ENCODE peak calls at places on chromosomes 11 and 22, in ten cellular contexts. One of them, this sample, is unnamed.

GRCh38 chr11:115496892-115497291 is 7.3 kb downstream of the CADM1 start:
- DNase-seq in mammary epithelial cell: no peak
- DNase-seq in EL: no peak
- DNase-seq in tibial nerve: no peak
- DNase-seq in islet precursor cell: no peak
- DNase-seq in lower leg skin: no peak
- DNase-seq in HCT116: no peak
- DNase-seq in putamen: peak
- DNase-seq in GM12891: no peak
- DNase-seq in NCI-H2029 treated with DMSO at 0.1 percent for 48 hours: no peak
- DNase-seq in this sample: no peak

GRCh38 chr22:38417252-38418060 is 37.5 kb downstream of the KCNJ4 start:
- DNase-seq in mammary epithelial cell: no peak
- DNase-seq in EL: no peak
- DNase-seq in tibial nerve: no peak
- DNase-seq in islet precursor cell: peak
- DNase-seq in lower leg skin: peak
- DNase-seq in HCT116: no peak
- DNase-seq in putamen: no peak
- DNase-seq in GM12891: no peak
- DNase-seq in NCI-H2029 treated with DMSO at 0.1 percent for 48 hours: no peak
- DNase-seq in this sample: no peak

GRCh38 chr11:121615506-121615905 is 162.7 kb upstream of the SORL1-AS1 start:
- DNase-seq in mammary epithelial cell: peak
- DNase-seq in EL: peak
- DNase-seq in tibial nerve: no peak
- DNase-seq in islet precursor cell: no peak
- DNase-seq in lower leg skin: no peak
- DNase-seq in HCT116: no peak
- DNase-seq in putamen: no peak
- DNase-seq in GM12891: no peak
- DNase-seq in NCI-H2029 treated with DMSO at 0.1 percent for 48 hours: no peak
- DNase-seq in this sample: no peak

GRCh38 chr11:113373306-113373705 is 14.3 kb upstream of the ANKK1 start:
- DNase-seq in mammary epithelial cell: peak
- DNase-seq in EL: peak
- DNase-seq in tibial nerve: no peak
- DNase-seq in islet precursor cell: no peak
- DNase-seq in lower leg skin: no peak
- DNase-seq in HCT116: no peak
- DNase-seq in putamen: no peak
- DNase-seq in GM12891: no peak
- DNase-seq in NCI-H2029 treated with DMSO at 0.1 percent for 48 hours: no peak
- DNase-seq in this sample: no peak

GRCh38 chr11:111001986-111002616 is 243.4 kb upstream of the POU2AF2 start:
- DNase-seq in mammary epithelial cell: peak
- DNase-seq in EL: peak
- DNase-seq in tibial nerve: peak
- DNase-seq in islet precursor cell: no peak
- DNase-seq in lower leg skin: no peak
- DNase-seq in HCT116: no peak
- DNase-seq in putamen: no peak
- DNase-seq in GM12891: no peak
- DNase-seq in NCI-H2029 treated with DMSO at 0.1 percent for 48 hours: no peak
- DNase-seq in this sample: no peak

GRCh38 chr11:19810852-19811251 is 98.2 kb downstream of the NAV2 start:
- DNase-seq in mammary epithelial cell: peak
- DNase-seq in EL: no peak
- DNase-seq in tibial nerve: no peak
- DNase-seq in islet precursor cell: no peak
- DNase-seq in lower leg skin: no peak
- DNase-seq in HCT116: no peak
- DNase-seq in putamen: no peak
- DNase-seq in GM12891: no peak
- DNase-seq in NCI-H2029 treated with DMSO at 0.1 percent for 48 hours: no peak
- DNase-seq in this sample: no peak

GRCh38 chr11:43933608-43934358 is 8.7 kb upstream of the C11orf96 start:
- DNase-seq in mammary epithelial cell: no peak
- DNase-seq in EL: no peak
- DNase-seq in tibial nerve: no peak
- DNase-seq in islet precursor cell: no peak
- DNase-seq in lower leg skin: peak
- DNase-seq in HCT116: no peak
- DNase-seq in putamen: peak
- DNase-seq in GM12891: no peak
- DNase-seq in NCI-H2029 treated with DMSO at 0.1 percent for 48 hours: no peak
- DNase-seq in this sample: no peak

GRCh38 chr22:47163876-47164513 is 401.5 kb downstream of the TBC1D22A start:
- DNase-seq in mammary epithelial cell: no peak
- DNase-seq in EL: no peak
- DNase-seq in tibial nerve: no peak
- DNase-seq in islet precursor cell: peak
- DNase-seq in lower leg skin: peak
- DNase-seq in HCT116: no peak
- DNase-seq in putamen: no peak
- DNase-seq in GM12891: no peak
- DNase-seq in NCI-H2029 treated with DMSO at 0.1 percent for 48 hours: no peak
- DNase-seq in this sample: no peak

GRCh38 chr22:46070722-46071450 is 79.4 kb upstream of the PPARA start:
- DNase-seq in mammary epithelial cell: peak
- DNase-seq in EL: peak
- DNase-seq in tibial nerve: no peak
- DNase-seq in islet precursor cell: no peak
- DNase-seq in lower leg skin: no peak
- DNase-seq in HCT116: no peak
- DNase-seq in putamen: peak
- DNase-seq in GM12891: no peak
- DNase-seq in NCI-H2029 treated with DMSO at 0.1 percent for 48 hours: no peak
- DNase-seq in this sample: no peak

GRCh38 chr11:102390667-102391449 is 43.8 kb downstream of the BIRC2 start:
- DNase-seq in mammary epithelial cell: peak
- DNase-seq in EL: peak
- DNase-seq in tibial nerve: peak
- DNase-seq in islet precursor cell: peak
- DNase-seq in lower leg skin: no peak
- DNase-seq in HCT116: peak
- DNase-seq in putamen: peak
- DNase-seq in GM12891: peak
- DNase-seq in NCI-H2029 treated with DMSO at 0.1 percent for 48 hours: peak
- DNase-seq in this sample: peak

GRCh38 chr11:62449451-62449851 is 30.6 kb downstream of the SCGB1A1 start:
- DNase-seq in mammary epithelial cell: peak
- DNase-seq in EL: no peak
- DNase-seq in tibial nerve: no peak
- DNase-seq in islet precursor cell: no peak
- DNase-seq in lower leg skin: no peak
- DNase-seq in HCT116: no peak
- DNase-seq in putamen: no peak
- DNase-seq in GM12891: no peak
- DNase-seq in NCI-H2029 treated with DMSO at 0.1 percent for 48 hours: peak
- DNase-seq in this sample: peak

GRCh38 chr22:42078469-42079318 is 806 bp upstream of the SMDT1 start:
- DNase-seq in mammary epithelial cell: no peak
- DNase-seq in EL: no peak
- DNase-seq in tibial nerve: peak
- DNase-seq in islet precursor cell: peak
- DNase-seq in lower leg skin: peak
- DNase-seq in HCT116: no peak
- DNase-seq in putamen: no peak
- DNase-seq in GM12891: no peak
- DNase-seq in NCI-H2029 treated with DMSO at 0.1 percent for 48 hours: no peak
- DNase-seq in this sample: peak

GRCh38 chr11:72828081-72828567 is 13.9 kb downstream of the ATG16L2 start:
- DNase-seq in mammary epithelial cell: no peak
- DNase-seq in EL: peak
- DNase-seq in tibial nerve: no peak
- DNase-seq in islet precursor cell: peak
- DNase-seq in lower leg skin: peak
- DNase-seq in HCT116: no peak
- DNase-seq in putamen: no peak
- DNase-seq in GM12891: no peak
- DNase-seq in NCI-H2029 treated with DMSO at 0.1 percent for 48 hours: no peak
- DNase-seq in this sample: no peak

GRCh38 chr11:64086263-64086938 is 50.7 kb downstream of the FLRT1 start:
- DNase-seq in mammary epithelial cell: no peak
- DNase-seq in EL: no peak
- DNase-seq in tibial nerve: peak
- DNase-seq in islet precursor cell: peak
- DNase-seq in lower leg skin: peak
- DNase-seq in HCT116: no peak
- DNase-seq in putamen: no peak
- DNase-seq in GM12891: no peak
- DNase-seq in NCI-H2029 treated with DMSO at 0.1 percent for 48 hours: no peak
- DNase-seq in this sample: no peak

GRCh38 chr11:74487875-74488274 is 5.6 kb downstream of the LIPT2 start:
- DNase-seq in mammary epithelial cell: no peak
- DNase-seq in EL: peak
- DNase-seq in tibial nerve: no peak
- DNase-seq in islet precursor cell: no peak
- DNase-seq in lower leg skin: no peak
- DNase-seq in HCT116: peak
- DNase-seq in putamen: no peak
- DNase-seq in GM12891: no peak
- DNase-seq in NCI-H2029 treated with DMSO at 0.1 percent for 48 hours: no peak
- DNase-seq in this sample: no peak

GRCh38 chr11:14300661-14301304 is 58.2 kb downstream of the RRAS2 start:
- DNase-seq in mammary epithelial cell: peak
- DNase-seq in EL: peak
- DNase-seq in tibial nerve: peak
- DNase-seq in islet precursor cell: peak
- DNase-seq in lower leg skin: no peak
- DNase-seq in HCT116: peak
- DNase-seq in putamen: peak
- DNase-seq in GM12891: no peak
- DNase-seq in NCI-H2029 treated with DMSO at 0.1 percent for 48 hours: peak
- DNase-seq in this sample: peak

This sample was measured in prostate gland.